ENCODE peak calls at places on chromosomes 3 and 15, in five cellular contexts. One of them, this sample, is unnamed.

GRCh38 chr3:12292770-12293169 is 3.9 kb downstream of the PPARG start:
- DNase-seq in HepG2: no peak
- DNase-seq in GM12878: no peak
- DNase-seq in H1: no peak
- DNase-seq in K562: no peak
- DNase-seq in this sample: no peak

GRCh38 chr3:188975612-188976314 is 196.0 kb upstream of the TPRG1 start:
- DNase-seq in HepG2: no peak
- DNase-seq in GM12878: no peak
- DNase-seq in H1: no peak
- DNase-seq in K562: no peak
- DNase-seq in this sample: no peak

GRCh38 chr3:195385526-195385925 is 57.3 kb downstream of the ACAP2 start:
- DNase-seq in HepG2: no peak
- DNase-seq in GM12878: no peak
- DNase-seq in H1: no peak
- DNase-seq in K562: no peak
- DNase-seq in this sample: no peak

GRCh38 chr3:29319262-29319661 is 38.4 kb downstream of the RBMS3 start:
- DNase-seq in HepG2: no peak
- DNase-seq in GM12878: peak; percentile 55
- DNase-seq in H1: no peak
- DNase-seq in K562: no peak
- DNase-seq in this sample: no peak

GRCh38 chr3:67509471-67510075 is 144.8 kb downstream of the SUCLG2 start:
- DNase-seq in HepG2: no peak
- DNase-seq in GM12878: no peak
- DNase-seq in H1: no peak
- DNase-seq in K562: no peak
- DNase-seq in this sample: no peak

GRCh38 chr3:126445506-126445905 is 30.2 kb downstream of the ZXDC start:
- DNase-seq in HepG2: no peak
- DNase-seq in GM12878: no peak
- DNase-seq in H1: no peak
- DNase-seq in K562: no peak
- DNase-seq in this sample: no peak

GRCh38 chr3:114706591-114707224 is 412.9 kb downstream of the TIGIT start:
- DNase-seq in HepG2: peak; percentile 94
- DNase-seq in GM12878: no peak
- DNase-seq in H1: no peak
- DNase-seq in K562: peak; percentile 8
- DNase-seq in this sample: peak; percentile 88

GRCh38 chr3:64918989-64919388 is 231.2 kb upstream of the ADAMTS9 start:
- DNase-seq in HepG2: no peak
- DNase-seq in GM12878: no peak
- DNase-seq in H1: no peak
- DNase-seq in K562: peak; percentile 25
- DNase-seq in this sample: no peak

GRCh38 chr3:14510838-14511622 is 29.1 kb downstream of the GRIP2 start:
- DNase-seq in HepG2: no peak
- DNase-seq in GM12878: no peak
- DNase-seq in H1: no peak
- DNase-seq in K562: no peak
- DNase-seq in this sample: no peak

GRCh38 chr3:18510947-18511346 is 85.8 kb upstream of the SATB1 start:
- DNase-seq in HepG2: no peak
- DNase-seq in GM12878: no peak
- DNase-seq in H1: no peak
- DNase-seq in K562: no peak
- DNase-seq in this sample: no peak

GRCh38 chr3:148882288-148882687 is 17.2 kb downstream of the CPA3 start:
- DNase-seq in HepG2: no peak
- DNase-seq in GM12878: no peak
- DNase-seq in H1: no peak
- DNase-seq in K562: no peak
- DNase-seq in this sample: no peak

GRCh38 chr15:63606333-63606732 is 9.1 kb downstream of the FBXL22 start:
- DNase-seq in HepG2: no peak
- DNase-seq in GM12878: no peak
- DNase-seq in H1: no peak
- DNase-seq in K562: no peak
- DNase-seq in this sample: no peak

GRCh38 chr3:171765511-171765887 is 44.8 kb downstream of the PLD1 start:
- DNase-seq in HepG2: no peak
- DNase-seq in GM12878: no peak
- DNase-seq in H1: no peak
- DNase-seq in K562: no peak
- DNase-seq in this sample: no peak

GRCh38 chr15:28989239-28989830 is 103.6 kb downstream of the APBA2 start:
- DNase-seq in HepG2: no peak
- DNase-seq in GM12878: no peak
- DNase-seq in H1: peak; percentile 21
- DNase-seq in K562: peak; percentile 40
- DNase-seq in this sample: no peak

GRCh38 chr15:28990390-28990789 is 104.6 kb downstream of the APBA2 start:
- DNase-seq in HepG2: no peak
- DNase-seq in GM12878: no peak
- DNase-seq in H1: no peak
- DNase-seq in K562: peak; percentile 41
- DNase-seq in this sample: no peak

GRCh38 chr15:28992340-28992864 is 106.6 kb downstream of the APBA2 start:
- DNase-seq in HepG2: no peak
- DNase-seq in GM12878: no peak
- DNase-seq in H1: no peak
- DNase-seq in K562: no peak
- DNase-seq in this sample: no peak

GRCh38 chr15:28991236-28992171 is 105.7 kb downstream of the APBA2 start:
- DNase-seq in HepG2: no peak
- DNase-seq in GM12878: no peak
- DNase-seq in H1: no peak
- DNase-seq in K562: no peak
- DNase-seq in this sample: no peak

GRCh38 chr15:28989896-28990295 is 104.1 kb downstream of the APBA2 start:
- DNase-seq in HepG2: no peak
- DNase-seq in GM12878: no peak
- DNase-seq in H1: no peak
- DNase-seq in K562: no peak
- DNase-seq in this sample: no peak
- TF ChIP-seq SIN3A in HepG2: no peak
- TF ChIP-seq SIN3A in GM12878: no peak
- TF ChIP-seq SIN3A in H1: no peak
- TF ChIP-seq SIN3A in K562: no peak
- TF ChIP-seq SIN3A in this sample: no peak

DNA sequence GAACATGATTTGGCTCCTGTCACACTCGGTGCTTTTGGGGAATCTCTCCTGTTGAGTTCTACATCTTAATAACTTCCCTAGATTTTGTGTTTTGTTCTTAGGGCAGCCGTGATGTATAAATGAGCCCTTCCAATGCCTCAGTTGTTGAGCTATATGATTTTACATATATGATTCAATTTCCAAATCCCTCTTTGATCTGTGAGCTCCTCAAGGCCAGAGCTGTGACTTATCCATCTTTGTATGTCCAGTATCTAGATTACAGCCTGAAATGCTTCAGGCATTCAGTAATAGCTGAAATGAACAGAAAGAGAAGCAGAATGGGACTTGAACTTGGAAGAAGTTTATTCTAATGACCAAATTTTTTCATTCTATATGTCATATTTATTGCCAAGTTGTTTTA is 26.6 kb downstream of the CGGBP1 start:
- DNase-seq in HepG2: no peak
- DNase-seq in GM12878: no peak
- DNase-seq in H1: no peak
- DNase-seq in K562: no peak
- DNase-seq in this sample: no peak
- H3K9ac ChIP-seq in HepG2: peak overlapping the region; percentile 38
- H3K9ac ChIP-seq in GM12878: peak overlapping the region; percentile 46
- H3K9ac ChIP-seq in H1: no peak overlapping the region
- H3K9ac ChIP-seq in K562: peak overlapping the region; percentile 39
- H3K9ac ChIP-seq in this sample: peak overlapping the region; percentile 15

DNA sequence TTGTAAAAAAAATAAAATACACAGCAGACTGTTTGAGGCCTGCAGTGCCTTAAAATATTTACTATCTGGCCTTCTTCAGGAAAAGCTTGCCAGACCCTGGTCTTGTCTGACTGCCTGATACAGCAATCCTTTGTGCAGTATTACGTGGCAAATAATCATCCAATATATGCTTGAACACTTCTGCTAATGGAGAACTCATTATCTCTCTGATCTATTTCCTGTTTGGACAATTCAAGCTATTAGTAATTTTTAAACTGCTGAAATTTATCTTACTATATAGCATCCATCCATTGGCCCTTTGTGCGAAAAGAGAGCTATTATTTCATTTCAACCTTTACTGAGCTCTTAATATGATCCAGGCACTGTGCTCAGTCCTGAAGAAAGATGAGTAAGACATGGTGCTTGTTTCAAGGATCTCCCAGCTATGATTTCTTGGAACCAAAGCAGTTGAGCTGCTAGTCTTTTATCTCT is 15.9 kb downstream of the ATG7 start:
- DNase-seq in HepG2: no peak
- DNase-seq in GM12878: no peak
- DNase-seq in H1: no peak
- DNase-seq in K562: peak; percentile 41
- DNase-seq in this sample: no peak
- TF ChIP-seq SIN3A in HepG2: no peak
- TF ChIP-seq SIN3A in GM12878: no peak
- TF ChIP-seq SIN3A in H1: no peak
- TF ChIP-seq SIN3A in K562: no peak
- TF ChIP-seq SIN3A in this sample: no peak

GRCh38 chr3:50276762-50277101 is 2.2 kb upstream of the LSMEM2 start:
- DNase-seq in HepG2: no peak
- DNase-seq in GM12878: no peak
- DNase-seq in H1: no peak
- DNase-seq in K562: no peak
- DNase-seq in this sample: no peak
- H3K9ac ChIP-seq in HepG2: no peak overlapping the region
- H3K9ac ChIP-seq in GM12878: no peak overlapping the region
- H3K9ac ChIP-seq in H1: no peak overlapping the region
- H3K9ac ChIP-seq in K562: no peak overlapping the region
- H3K9ac ChIP-seq in this sample: no peak overlapping the region

DNA sequence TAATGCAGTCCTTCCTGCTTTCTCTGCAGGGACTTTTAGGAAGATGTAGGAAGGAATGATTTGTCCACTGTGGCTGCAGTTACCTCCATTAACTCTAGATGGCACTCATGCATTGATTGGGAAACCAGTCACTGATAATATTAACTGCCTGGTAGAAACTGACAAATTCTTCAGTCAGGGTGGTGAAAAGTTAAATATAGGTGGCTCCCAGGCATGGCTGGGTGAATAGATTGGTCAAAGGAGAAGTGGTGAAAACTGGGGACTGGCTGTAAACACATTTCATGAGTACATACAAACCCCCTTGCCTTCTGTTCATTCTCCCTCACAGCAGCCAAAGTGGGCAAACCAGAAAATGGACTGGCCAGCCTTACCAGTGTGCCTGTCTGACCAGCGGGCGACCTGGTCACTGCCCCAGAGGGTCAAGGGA is 333.4 kb downstream of the THSD4 start:
- DNase-seq in HepG2: peak; percentile 51
- DNase-seq in GM12878: no peak
- DNase-seq in H1: peak; percentile 39
- DNase-seq in K562: peak; percentile 42
- DNase-seq in this sample: peak; percentile 56
- TF ChIP-seq SIN3A in HepG2: no peak
- TF ChIP-seq SIN3A in GM12878: no peak
- TF ChIP-seq SIN3A in H1: no peak
- TF ChIP-seq SIN3A in K562: no peak
- TF ChIP-seq SIN3A in this sample: no peak

GRCh38 chr3:72307438-72308105 is 522.6 kb upstream of the PROK2 start:
- DNase-seq in HepG2: no peak
- DNase-seq in GM12878: no peak
- DNase-seq in H1: no peak
- DNase-seq in K562: no peak
- DNase-seq in this sample: no peak

GRCh38 chr3:72309626-72310025 is 524.7 kb upstream of the PROK2 start:
- DNase-seq in HepG2: no peak
- DNase-seq in GM12878: no peak
- DNase-seq in H1: no peak
- DNase-seq in K562: no peak
- DNase-seq in this sample: no peak

GRCh38 chr3:72311425-72311824 is 526.5 kb upstream of the PROK2 start:
- DNase-seq in HepG2: no peak
- DNase-seq in GM12878: no peak
- DNase-seq in H1: no peak
- DNase-seq in K562: no peak
- DNase-seq in this sample: no peak

GRCh38 chr3:72312339-72312738 is 527.4 kb upstream of the PROK2 start:
- DNase-seq in HepG2: no peak
- DNase-seq in GM12878: peak; percentile 26
- DNase-seq in H1: no peak
- DNase-seq in K562: no peak
- DNase-seq in this sample: no peak

GRCh38 chr3:72310028-72310987 is 525.4 kb upstream of the PROK2 start:
- DNase-seq in HepG2: peak; percentile 16
- DNase-seq in GM12878: peak; percentile 84
- DNase-seq in H1: no peak
- DNase-seq in K562: peak; percentile 40
- DNase-seq in this sample: no peak
- H3K9ac ChIP-seq in HepG2: no peak overlapping the region
- H3K9ac ChIP-seq in GM12878: peak overlapping the region; percentile 1
- H3K9ac ChIP-seq in H1: no peak overlapping the region
- H3K9ac ChIP-seq in K562: no peak overlapping the region
- H3K9ac ChIP-seq in this sample: no peak overlapping the region

DNA sequence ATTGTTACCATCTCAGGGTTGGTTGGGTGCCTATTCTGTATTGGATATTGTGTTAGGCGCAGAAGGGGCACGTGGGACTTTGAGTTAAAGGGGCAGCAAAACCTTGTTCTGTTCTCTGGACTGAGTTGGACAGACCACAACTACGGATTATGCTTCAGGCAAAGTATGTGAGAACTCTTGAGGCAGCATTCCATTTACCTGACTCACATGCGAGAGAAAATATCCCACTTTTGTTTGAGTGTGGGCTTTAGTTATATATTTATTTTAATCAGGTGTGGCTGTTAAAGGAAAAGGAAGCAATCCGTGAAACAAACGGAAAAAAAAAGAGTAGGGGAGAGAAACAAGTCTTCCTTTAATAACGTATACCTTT is 627 bp upstream of the PLS1 start:
- DNase-seq in HepG2: peak; percentile 74
- DNase-seq in GM12878: no peak
- DNase-seq in H1: no peak
- DNase-seq in K562: peak; percentile 26
- DNase-seq in this sample: peak; percentile 43
- TF ChIP-seq SIN3A in HepG2: no peak
- TF ChIP-seq SIN3A in GM12878: no peak
- TF ChIP-seq SIN3A in H1: no peak
- TF ChIP-seq SIN3A in K562: no peak
- TF ChIP-seq SIN3A in this sample: no peak

DNA sequence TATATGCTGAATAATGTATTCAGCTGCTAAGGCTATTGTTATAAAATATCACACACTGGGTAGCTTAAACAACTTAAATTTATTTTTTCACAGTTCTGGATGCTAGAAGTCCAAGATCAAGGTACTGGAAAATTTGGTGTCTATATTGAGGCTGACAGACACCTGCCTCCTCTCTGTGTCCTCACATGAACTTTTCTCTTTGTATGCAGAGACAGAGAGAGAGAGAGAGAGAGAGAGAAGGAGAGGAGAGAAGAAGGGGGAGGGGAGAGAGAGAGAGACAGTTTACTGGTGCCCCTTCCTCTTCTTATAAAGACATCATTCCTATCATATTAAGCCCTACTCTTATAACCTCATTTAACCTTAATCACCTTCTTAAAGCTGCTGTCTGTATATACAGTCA is 320.1 kb upstream of the THBS1 start:
- DNase-seq in HepG2: no peak
- DNase-seq in GM12878: no peak
- DNase-seq in H1: no peak
- DNase-seq in K562: no peak
- DNase-seq in this sample: no peak
- H3K9ac ChIP-seq in HepG2: no peak overlapping the region
- H3K9ac ChIP-seq in GM12878: no peak overlapping the region
- H3K9ac ChIP-seq in H1: no peak overlapping the region
- H3K9ac ChIP-seq in K562: no peak overlapping the region
- H3K9ac ChIP-seq in this sample: no peak overlapping the region